ENCODE peak calls at places on chromosomes 12 and 14, in four cellular contexts. C, E, Z and O are unnamed samples.

GRCh38 chr14:68661226-68662225 is 131.3 kb downstream of the ZFP36L1 start:
- DNase-seq in C (no peak), Z (no peak), E (no peak), O (no peak)

GRCh38 chr14:101889898-101890297 is 74.5 kb upstream of the DYNC1H1 start:
- DNase-seq in E (no peak), Z (peak), C (no peak), O (no peak)

GRCh38 chr12:110010853-110011835 is 11.9 kb downstream of the ANKRD13A start:
- DNase-seq in C (no peak), Z (no peak), E (no peak), O (no peak)

GRCh38 chr12:11812558-11813421 is 163.3 kb downstream of the ETV6 start:
- DNase-seq in Z (peak), E (no peak), C (no peak), O (peak)

GRCh38 chr14:34853041-34853440 is 22.1 kb downstream of the BAZ1A start:
- DNase-seq in E (no peak), Z (peak), C (no peak), O (no peak)

GRCh38 chr14:61625171-61625570 is 70.1 kb upstream of the HIF1A start:
- DNase-seq in E (no peak), Z (no peak), C (no peak), O (no peak)

GRCh38 chr12:69055280-69055679 is 122.3 kb upstream of the CPM start:
- DNase-seq in E (no peak), C (no peak), Z (no peak), O (no peak)

GRCh38 chr14:106174206-106174605 is 647.8 kb downstream of the TMEM121 start:
- DNase-seq in Z (no peak), C (no peak), E (no peak), O (peak)

GRCh38 chr14:94022532-94023411 is 3.4 kb upstream of the OTUB2 start:
- DNase-seq in Z (no peak), C (no peak), E (no peak), O (no peak)

GRCh38 chr12:109999983-110000505 is 814 bp downstream of the ANKRD13A start:
- DNase-seq in C (no peak), E (no peak), Z (peak), O (no peak)

GRCh38 chr14:77649326-77649725 is 32.9 kb upstream of the SPTLC2 start:
- DNase-seq in C (no peak), Z (peak), E (no peak), O (no peak)

GRCh38 chr12:26065451-26065850 is 59.4 kb downstream of the BHLHE41 start:
- DNase-seq in C (no peak), Z (no peak), E (no peak), O (no peak)

GRCh38 chr12:117047810-117048584 is 51.2 kb downstream of the TESC start:
- DNase-seq in C (no peak), E (no peak), Z (peak), O (no peak)